ENCODE peak calls at places on chromosome 13, in four cellular contexts. K is H1, L is GM12878, V is HepG2. H is an unnamed sample.

GRCh38 chr13:88068975-88069374 is 397.8 kb downstream of the SLITRK5 start:
- DNase-seq in V (peak; percentile 20), K (peak; percentile 72), L (no peak), H (peak; percentile 28)

GRCh38 chr13:65535360-65535759 is 1694.8 kb downstream of the PCDH9 start:
- DNase-seq in L (no peak), V (no peak), K (no peak), H (no peak)

GRCh38 chr13:77390391-77390790 is 63.5 kb upstream of the MYCBP2 start:
- DNase-seq in L (no peak), K (no peak), V (no peak), H (no peak)

GRCh38 chr13:43546260-43546659 is 240.5 kb downstream of the ENOX1 start:
- DNase-seq in K (no peak), V (no peak), L (no peak), H (no peak)

GRCh38 chr13:97298816-97299215 is 76.7 kb downstream of the MBNL2 start:
- DNase-seq in K (no peak), L (no peak), V (no peak), H (no peak)

GRCh38 chr13:113119822-113120189 is 2.8 kb upstream of the F10 start:
- DNase-seq in V (no peak), L (no peak), K (no peak), H (no peak)

GRCh38 chr13:32545083-32545482 is 6.5 kb upstream of the N4BP2L2 start:
- DNase-seq in K (no peak), V (no peak), L (no peak), H (no peak)

GRCh38 chr13:30581582-30581981 is 36.1 kb upstream of the USPL1 start:
- DNase-seq in L (no peak), V (peak; percentile 8), K (no peak), H (no peak)

GRCh38 chr13:113724780-113725315 is 34.2 kb upstream of the TMEM255B start:
- DNase-seq in L (peak; percentile 12), K (peak; percentile 89), V (peak; percentile 53), H (peak; percentile 63)

GRCh38 chr13:29573190-29573589 is 22.3 kb downstream of the SLC7A1 start:
- DNase-seq in K (no peak), L (no peak), V (no peak), H (no peak)

GRCh38 chr13:114011226-114011625 is 37.4 kb upstream of the C13orf46 start:
- DNase-seq in V (no peak), L (no peak), K (no peak), H (no peak)

GRCh38 chr13:38630780-38631179 is 56.1 kb upstream of the FREM2 start:
- DNase-seq in L (no peak), V (no peak), K (no peak), H (no peak)

GRCh38 chr13:84192125-84192524 is 309.9 kb upstream of the SLITRK1 start:
- DNase-seq in L (no peak), K (no peak), V (no peak), H (no peak)

GRCh38 chr13:93614776-93615175 is 388.2 kb downstream of the GPC6 start:
- DNase-seq in K (no peak), V (no peak), L (no peak), H (no peak)

GRCh38 chr13:76512676-76513277 is 373.4 kb downstream of the KCTD12 start:
- DNase-seq in V (no peak), K (no peak), L (no peak), H (no peak)

GRCh38 chr13:108981407-108981806 is 352.0 kb downstream of the MYO16 start:
- DNase-seq in K (no peak), V (no peak), L (no peak), H (no peak)

GRCh38 chr13:113209880-113210421 is 538 bp downstream of the CUL4A start:
- DNase-seq in V (peak; percentile 32), L (no peak), K (peak; percentile 76), H (no peak)

GRCh38 chr13:103289661-103290060 is 223.4 kb upstream of the SLC10A2 start:
- DNase-seq in L (no peak), K (no peak), V (no peak), H (no peak)

GRCh38 chr13:21671793-21672680 is 1.2 kb downstream of the FGF9 start:
- DNase-seq in L (no peak), K (peak; percentile 52), V (no peak), H (no peak)

GRCh38 chr13:99774644-99775043 is 196.9 kb downstream of the ZIC5 start:
- DNase-seq in K (no peak), L (no peak), V (no peak), H (no peak)

GRCh38 chr13:86681223-86681622 is 882.0 kb upstream of the SLITRK6 start:
- DNase-seq in K (no peak), V (no peak), L (no peak), H (no peak)

GRCh38 chr13:23510979-23511735 is 59.1 kb upstream of the TNFRSF19 start:
- DNase-seq in V (peak; percentile 62), L (peak; percentile 62), K (no peak), H (peak; percentile 16)

GRCh38 chr13:69857188-69857821 is 250.3 kb upstream of the ATXN8OS start:
- DNase-seq in L (peak; percentile 19), V (peak; percentile 52), K (no peak), H (peak; percentile 15)

DNA sequence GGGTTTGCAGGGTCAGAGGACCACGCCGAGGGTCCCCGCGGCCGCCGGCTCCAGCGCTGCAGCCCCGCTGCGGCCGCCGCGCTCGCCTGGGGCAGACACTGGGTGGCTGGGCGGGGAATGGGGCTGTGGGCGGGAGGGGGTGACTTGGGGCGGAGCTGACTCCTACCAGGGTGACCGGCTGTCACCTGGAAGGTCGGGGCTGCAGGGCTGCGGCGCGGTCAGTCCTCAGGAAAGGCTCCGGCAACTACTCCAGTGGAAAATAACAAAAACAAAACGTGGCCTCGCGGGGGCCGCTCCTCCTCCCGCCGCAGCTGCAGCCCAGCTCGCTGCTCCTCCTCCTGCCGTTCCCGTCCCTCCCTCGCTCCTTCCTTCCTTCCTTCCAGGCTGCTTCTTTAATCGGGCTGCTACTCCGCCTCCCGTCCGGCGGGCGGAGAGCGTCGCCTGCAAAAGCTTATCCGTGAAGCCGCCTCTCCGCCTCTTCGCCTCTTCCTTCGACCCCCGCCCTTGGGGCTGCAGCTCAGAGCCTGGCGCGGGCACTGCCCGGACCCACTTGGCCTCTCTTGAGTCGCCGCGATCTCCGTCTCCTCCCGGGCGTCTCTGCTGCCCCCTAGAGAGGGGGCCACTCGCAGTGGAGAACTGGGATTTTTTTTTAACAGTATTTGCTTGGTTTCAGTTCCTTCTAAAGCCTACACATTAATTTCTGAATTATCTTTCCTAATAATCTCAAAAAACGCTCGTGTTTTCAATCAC is at the start of gene TBC1D4:
- DNase-seq in L (peak; percentile 66), K (no peak), V (peak; percentile 87), H (peak; percentile 87)
- TF ChIP-seq ZNF274 in L (no peak), K (no peak), V (peak; percentile 28), H (no peak)

GRCh38 chr13:51467730-51468129 is 14.9 kb upstream of the INTS6 start:
- DNase-seq in V (no peak), L (no peak), K (no peak), H (no peak)
- TF ChIP-seq SUZ12 in V (no peak), L (no peak), K (no peak), H (no peak)

GRCh38 chr13:48573213-48573612 is 40.3 kb upstream of the RCBTB2 start:
- DNase-seq in L (no peak), V (no peak), K (no peak), H (no peak)
- H3K9ac ChIP-seq in L (no peak overlapping the region), V (no peak overlapping the region), K (no peak overlapping the region), H (no peak overlapping the region)

GRCh38 chr13:111020021-111020420 is 95.1 kb upstream of the ARHGEF7 start:
- DNase-seq in K (no peak), L (no peak), V (no peak), H (no peak)

GRCh38 chr13:111022241-111022640 is 92.9 kb upstream of the ARHGEF7 start:
- DNase-seq in K (no peak), L (no peak), V (no peak), H (no peak)

GRCh38 chr13:111022886-111023285 is 92.2 kb upstream of the ARHGEF7 start:
- DNase-seq in L (no peak), V (no peak), K (no peak), H (no peak)

GRCh38 chr13:111020546-111020945 is 94.6 kb upstream of the ARHGEF7 start:
- DNase-seq in V (no peak), L (no peak), K (no peak), H (no peak)

DNA sequence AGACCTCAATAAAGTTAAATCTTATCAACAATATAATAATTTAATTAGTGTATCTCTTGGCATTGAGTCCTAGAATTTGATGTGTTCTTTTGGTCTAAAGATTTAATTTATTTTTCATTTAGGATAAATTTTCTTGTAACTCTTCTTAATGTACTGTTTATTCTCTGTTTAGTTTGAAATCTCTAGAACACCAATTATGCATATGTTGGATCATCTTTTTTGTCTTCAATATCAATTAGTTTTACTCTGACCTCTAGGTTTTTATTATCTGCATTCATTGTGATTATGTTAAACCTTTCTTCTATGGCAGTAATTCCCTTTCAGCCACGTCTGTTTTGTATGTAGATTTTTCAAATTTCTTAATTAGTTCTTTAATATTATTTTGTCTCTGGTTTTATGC is 93.8 kb upstream of the ARHGEF7 start:
- DNase-seq in V (no peak), K (no peak), L (no peak), H (no peak)
- TF ChIP-seq ZNF274 in V (no peak), K (no peak), L (no peak), H (no peak)

DNA sequence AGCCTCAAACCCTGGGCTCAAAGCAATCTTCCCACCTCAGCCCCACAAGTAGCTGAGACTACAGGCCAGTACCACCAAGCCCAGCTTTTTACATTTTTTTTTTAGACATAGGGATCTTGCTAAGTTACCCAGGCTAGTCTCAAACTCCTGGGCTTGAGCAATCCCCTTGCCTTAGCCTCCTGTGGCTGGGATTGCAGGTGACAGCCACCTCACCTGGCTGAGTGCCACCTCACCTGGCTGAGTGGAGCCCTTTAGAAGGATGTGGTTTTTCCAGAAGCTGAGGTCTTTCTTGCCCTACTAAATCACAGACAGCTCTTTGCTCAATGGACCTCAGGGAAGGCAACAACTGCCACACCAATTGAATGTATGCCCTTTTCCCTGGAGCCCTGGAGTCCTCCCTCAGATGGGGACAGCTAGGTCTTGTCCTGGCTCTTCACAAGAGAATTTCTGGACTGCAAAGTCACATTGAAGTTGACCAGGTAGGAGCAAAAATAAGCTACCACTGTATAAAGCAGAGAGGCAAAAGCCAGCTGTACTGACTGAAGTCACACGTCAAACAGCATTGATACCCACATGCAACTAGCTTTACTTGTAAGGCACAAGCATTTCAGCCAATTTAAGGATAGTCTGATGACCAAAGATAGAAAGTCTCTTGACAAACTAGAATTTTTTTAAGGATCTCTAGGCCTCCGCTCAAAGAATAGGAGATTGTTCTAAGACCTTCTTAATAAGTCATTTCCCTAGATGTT is 14.0 kb downstream of the PDX1 start:
- DNase-seq in L (no peak), V (no peak), K (no peak), H (no peak)
- TF ChIP-seq SUZ12 in L (no peak), V (no peak), K (no peak), H (no peak)

DNA sequence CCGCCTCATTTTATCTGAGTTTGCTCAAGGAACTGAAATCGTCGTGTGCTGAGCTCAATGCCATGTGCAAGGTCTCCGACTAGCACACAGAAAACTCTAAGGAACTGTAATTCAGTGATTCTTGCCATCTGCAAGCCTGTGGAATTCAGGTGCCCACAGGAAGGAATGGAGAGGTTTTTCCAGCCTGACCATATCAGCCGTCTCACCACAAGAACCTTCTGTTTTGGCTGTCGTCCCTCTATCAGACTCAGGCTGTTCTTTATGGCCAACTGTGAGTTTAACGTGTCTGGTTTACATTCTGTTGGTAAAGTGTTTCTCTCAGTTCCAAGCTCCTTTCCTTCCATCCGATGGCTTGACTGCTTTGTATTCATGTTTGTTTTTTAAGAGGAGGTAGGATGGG is 293.5 kb downstream of the SPRY2 start:
- DNase-seq in K (no peak), V (no peak), L (no peak), H (no peak)
- H3K9ac ChIP-seq in K (no peak overlapping the region), V (no peak overlapping the region), L (no peak overlapping the region), H (no peak overlapping the region)

H was measured in NT2/D1.